ENCODE peak calls at places on chromosomes 2 and 18, in six cellular contexts. V, Y, H, S, I and X are unnamed samples.

GRCh38 chr2:126657636-126658315 is 1.8 kb downstream of the GYPC start:
- DNase-seq in H (peak), Y (peak), V (peak), I (peak), S (peak), X (peak)

GRCh38 chr2:121588357-121588756 is 57.7 kb downstream of the RNU4ATAC start:
- DNase-seq in V (peak), I (no peak), H (no peak), S (no peak), Y (no peak), X (no peak)

GRCh38 chr2:23420091-23420839 is 35.3 kb downstream of the KLHL29 start:
- DNase-seq in V (no peak), S (no peak), Y (no peak), H (no peak), I (no peak), X (no peak)

GRCh38 chr2:181348091-181348837 is 108.9 kb upstream of the ITGA4 start:
- DNase-seq in I (no peak), Y (no peak), S (no peak), V (no peak), H (peak), X (no peak)

GRCh38 chr2:23503682-23504081 is 118.7 kb downstream of the KLHL29 start:
- DNase-seq in H (no peak), Y (no peak), V (no peak), I (no peak), S (no peak), X (no peak)

GRCh38 chr18:35478520-35479435 is 19.0 kb downstream of the INO80C start:
- DNase-seq in S (no peak), I (peak), V (peak), H (no peak), Y (no peak), X (no peak)

GRCh38 chr2:230694241-230694640 is 18.4 kb upstream of the CAB39 start:
- DNase-seq in V (peak), S (no peak), H (no peak), Y (no peak), I (no peak), X (no peak)

GRCh38 chr2:63699549-63699839 is 110.7 kb downstream of the MDH1 start:
- DNase-seq in Y (no peak), H (no peak), S (no peak), V (no peak), I (peak), X (no peak)

GRCh38 chr2:235220331-235220730 is 268.5 kb downstream of the SH3BP4 start:
- DNase-seq in I (no peak), V (no peak), H (no peak), Y (no peak), S (no peak), X (no peak)

GRCh38 chr2:73284296-73285161 is at the start of gene FBXO41:
- DNase-seq in H (peak), Y (no peak), I (peak), V (no peak), S (peak), X (peak)

GRCh38 chr2:847669-848068 is 103.0 kb upstream of the SNTG2 start:
- DNase-seq in S (no peak), Y (no peak), H (no peak), I (no peak), V (no peak), X (no peak)

GRCh38 chr18:69109686-69110085 is 291.0 kb upstream of the DOK6 start:
- DNase-seq in H (no peak), Y (no peak), I (peak), S (no peak), V (no peak), X (no peak)

GRCh38 chr2:232999354-232999753 is 13.7 kb downstream of the NGEF start:
- DNase-seq in S (no peak), H (no peak), I (no peak), V (no peak), Y (no peak), X (peak)

GRCh38 chr2:239889641-239890055 is 135.5 kb downstream of the NDUFA10 start:
- DNase-seq in Y (no peak), I (no peak), H (no peak), V (no peak), S (no peak), X (no peak)

GRCh38 chr2:60100034-60100433 is 453.4 kb downstream of the BCL11A start:
- DNase-seq in H (no peak), S (no peak), Y (no peak), V (no peak), I (no peak), X (no peak)

GRCh38 chr2:188199716-188200128 is 92.0 kb upstream of the GULP1 start:
- DNase-seq in Y (no peak), S (no peak), V (peak), H (no peak), I (peak), X (no peak)

GRCh38 chr2:101518470-101519172 is 43.7 kb upstream of the RFX8 start:
- DNase-seq in I (peak), H (no peak), S (peak), Y (peak), V (peak), X (peak)

GRCh38 chr2:100008960-100009359 is 133.4 kb downstream of the AFF3 start:
- DNase-seq in Y (no peak), S (no peak), I (peak), H (no peak), V (no peak), X (no peak)

GRCh38 chr2:109065335-109065734 is 63.7 kb upstream of the SH3RF3 start:
- DNase-seq in H (no peak), I (no peak), V (no peak), S (no peak), Y (no peak), X (no peak)

GRCh38 chr2:9805435-9806297 is 37.6 kb upstream of the TAF1B start:
- DNase-seq in Y (no peak), S (no peak), V (no peak), I (peak), H (no peak), X (no peak)

GRCh38 chr2:175806115-175806470 is 196.0 kb downstream of the LNPK start:
- DNase-seq in Y (no peak), H (no peak), S (peak), I (no peak), V (no peak), X (peak)

GRCh38 chr2:208783184-208783583 is 376.6 kb downstream of the PTH2R start:
- DNase-seq in I (no peak), H (no peak), V (no peak), S (no peak), Y (no peak), X (peak)

GRCh38 chr2:241903121-241904010 is 33.8 kb downstream of the RTP5 start:
- DNase-seq in Y (no peak), V (no peak), H (no peak), S (peak), I (no peak), X (no peak)

GRCh38 chr2:113218283-113219091 is 44.7 kb downstream of the PSD4 start:
- DNase-seq in S (no peak), V (peak), H (no peak), I (no peak), Y (no peak), X (no peak)

GRCh38 chr2:43407826-43408783 is 181.7 kb upstream of the ZFP36L2 start:
- DNase-seq in H (peak), V (no peak), Y (no peak), S (no peak), I (peak), X (no peak)
- H3K9ac ChIP-seq in H (peak), V (no peak), Y (no peak), S (no peak), I (no peak), X (no peak)

GRCh38 chr2:96136123-96136720 is 2.1 kb downstream of the ASTL start:
- DNase-seq in Y (no peak), S (no peak), H (no peak), I (no peak), V (no peak), X (no peak)

GRCh38 chr2:96140941-96141623 is 2.8 kb upstream of the ASTL start:
- DNase-seq in S (no peak), Y (no peak), I (no peak), H (no peak), V (no peak), X (no peak)

GRCh38 chr2:96137611-96138129 is 632 bp downstream of the ASTL start:
- DNase-seq in S (no peak), Y (no peak), V (no peak), H (no peak), I (no peak), X (no peak)

GRCh38 chr2:96138146-96139145 is at the start of gene ASTL:
- DNase-seq in I (peak), H (peak), V (peak), S (peak), Y (no peak), X (peak)

GRCh38 chr2:96139181-96139758 is 968 bp upstream of the ASTL start:
- DNase-seq in I (no peak), Y (no peak), V (no peak), S (no peak), H (no peak), X (no peak)
- H3K9ac ChIP-seq in I (no peak), Y (no peak), V (no peak), S (no peak), H (peak), X (no peak)

GRCh38 chr2:136167721-136168470 is 49.9 kb upstream of the CXCR4 start:
- DNase-seq in H (no peak), S (no peak), V (no peak), I (no peak), Y (no peak), X (no peak)

GRCh38 chr2:136168605-136169210 is 50.8 kb upstream of the CXCR4 start:
- DNase-seq in V (no peak), S (no peak), I (no peak), Y (peak), H (no peak), X (peak)

GRCh38 chr2:136173126-136173525 is 55.2 kb upstream of the CXCR4 start:
- DNase-seq in S (no peak), I (no peak), Y (no peak), V (no peak), H (no peak), X (no peak)

GRCh38 chr2:136175466-136175865 is 57.5 kb upstream of the CXCR4 start:
- DNase-seq in S (no peak), H (no peak), V (no peak), I (no peak), Y (no peak), X (no peak)

GRCh38 chr2:136171223-136171622 is 53.3 kb upstream of the CXCR4 start:
- DNase-seq in V (no peak), I (no peak), Y (no peak), S (no peak), H (no peak), X (no peak)
- H3K9ac ChIP-seq in V (no peak), I (no peak), Y (no peak), S (no peak), H (no peak), X (no peak)

DNA sequence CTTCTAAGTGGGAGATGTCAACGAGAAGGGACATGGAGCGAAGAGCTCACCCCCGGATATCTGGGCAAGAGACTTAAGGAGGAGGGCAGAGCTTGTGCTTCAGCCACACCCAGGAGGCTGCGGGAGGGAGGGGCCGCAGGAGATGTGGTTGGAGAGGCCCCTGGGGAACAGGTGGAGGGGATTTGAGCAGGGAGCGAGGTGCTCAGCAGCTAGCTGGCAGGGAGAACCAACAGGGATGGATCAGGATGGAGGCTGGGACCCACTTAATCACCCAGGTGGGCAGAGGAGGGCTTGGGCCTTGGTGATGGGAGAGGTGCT is 78.3 kb downstream of the MBP start:
- DNase-seq in Y (no peak), I (no peak), H (no peak), S (no peak), V (no peak), X (no peak)
- H3K9ac ChIP-seq in Y (no peak), I (no peak), H (no peak), S (no peak), V (no peak), X (no peak)

DNA sequence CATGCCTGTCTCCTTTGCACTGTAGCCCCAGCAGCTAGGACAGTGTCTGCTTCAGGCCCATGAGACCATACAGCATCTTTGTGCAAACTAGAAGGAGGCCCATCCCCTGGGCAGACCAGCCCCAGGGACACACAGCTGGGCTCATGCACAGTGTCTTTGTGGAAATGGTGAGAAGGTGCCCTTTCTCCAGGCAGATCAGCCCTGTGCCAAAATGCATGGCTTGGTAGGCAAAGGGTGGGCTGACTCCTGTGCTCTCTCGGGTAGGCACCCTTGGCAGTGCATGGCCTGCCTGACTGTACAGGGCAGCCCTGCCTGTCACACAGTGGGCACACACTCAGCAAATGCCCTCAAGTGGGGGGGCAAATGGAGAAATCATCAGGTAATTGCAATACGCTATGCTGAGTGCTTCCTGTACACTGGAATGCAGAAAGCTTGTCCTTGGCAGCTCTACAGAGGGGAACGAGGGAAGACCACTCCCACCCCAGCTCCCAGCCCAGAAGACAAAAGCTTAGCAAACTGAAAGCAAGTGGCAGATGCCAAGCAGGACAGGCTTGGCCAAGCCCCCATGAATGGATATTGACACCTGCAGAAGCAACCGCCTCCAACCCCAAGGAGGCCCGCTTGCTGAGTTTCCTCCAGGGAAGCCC is 21.6 kb downstream of the TNS1 start:
- DNase-seq in Y (no peak), S (no peak), I (no peak), V (no peak), H (no peak), X (no peak)
- H3K9ac ChIP-seq in Y (no peak), S (no peak), I (no peak), V (no peak), H (no peak), X (no peak)

GRCh38 chr2:169011698-169012097 is 19.4 kb downstream of the ABCB11 start:
- DNase-seq in Y (no peak), H (no peak), V (no peak), I (no peak), S (no peak), X (no peak)

GRCh38 chr2:169010633-169011460 is 20.3 kb downstream of the ABCB11 start:
- DNase-seq in H (no peak), Y (no peak), S (no peak), I (no peak), V (no peak), X (no peak)

GRCh38 chr2:169007941-169008340 is 23.2 kb downstream of the ABCB11 start:
- DNase-seq in V (no peak), I (no peak), S (no peak), Y (no peak), H (no peak), X (no peak)

GRCh38 chr2:169012812-169013627 is 18.1 kb downstream of the ABCB11 start:
- DNase-seq in Y (no peak), H (no peak), S (no peak), V (no peak), I (no peak), X (no peak)

DNA sequence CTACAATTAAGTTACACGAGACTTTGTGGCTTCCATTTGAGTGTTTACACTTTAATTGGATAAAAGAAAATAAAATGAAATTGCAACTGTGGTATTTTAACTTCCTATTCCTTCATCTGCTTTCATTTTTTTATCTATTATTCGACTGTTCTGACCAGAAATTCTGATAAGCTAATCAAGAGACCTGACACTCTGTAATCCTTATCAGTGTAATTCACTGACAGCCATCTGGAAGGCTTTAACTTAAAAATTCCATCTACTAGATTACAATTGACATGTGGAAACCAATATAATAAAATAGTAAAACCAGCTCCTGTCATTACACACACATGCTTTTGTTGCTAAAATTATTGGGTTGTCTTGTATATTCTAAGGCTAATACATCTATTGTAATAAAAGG is 20.9 kb downstream of the ABCB11 start:
- DNase-seq in I (no peak), Y (no peak), V (no peak), H (no peak), S (no peak), X (no peak)
- H3K9ac ChIP-seq in I (no peak), Y (no peak), V (no peak), H (no peak), S (no peak), X (no peak)

GRCh38 chr2:237701033-237701858 is 73.9 kb downstream of the LRRFIP1 start:
- DNase-seq in H (no peak), V (no peak), Y (no peak), S (no peak), I (no peak), X (no peak)

GRCh38 chr2:237698338-237698694 is 70.9 kb downstream of the LRRFIP1 start:
- DNase-seq in H (peak), S (peak), V (no peak), I (no peak), Y (no peak), X (no peak)

GRCh38 chr2:237701859-237702370 is 74.5 kb downstream of the LRRFIP1 start:
- DNase-seq in V (no peak), S (no peak), H (no peak), Y (no peak), I (no peak), X (no peak)

GRCh38 chr2:237700583-237701032 is 73.2 kb downstream of the LRRFIP1 start:
- DNase-seq in V (no peak), S (no peak), I (peak), Y (no peak), H (peak), X (no peak)

GRCh38 chr2:237699870-237700582 is 72.6 kb downstream of the LRRFIP1 start:
- DNase-seq in H (no peak), V (no peak), Y (no peak), S (no peak), I (no peak), X (no peak)
- H3K9ac ChIP-seq in H (peak), V (no peak), Y (no peak), S (no peak), I (no peak), X (no peak)